ENCODE peak calls at places on chromosomes 2 and 18, in eight cellular contexts. J, Q, R, E, D, Z, C and K are unnamed samples.

GRCh38 chr2:196266855-196267254 is 95.5 kb upstream of the STK17B start:
- DNase-seq in Q (no peak), R (no peak), Z (no peak), J (no peak), E (no peak), D (no peak), C (no peak), K (no peak)

GRCh38 chr18:10705786-10706185 is 180.0 kb downstream of the NAPG start:
- DNase-seq in J (no peak), D (no peak), Q (no peak), C (no peak), E (no peak), R (no peak), Z (no peak), K (no peak)

GRCh38 chr2:14634885-14635871 is 2.7 kb downstream of the LRATD1 start:
- DNase-seq in R (peak), C (no peak), J (peak), E (peak), Z (peak), Q (peak), D (peak), K (peak)

GRCh38 chr2:79855264-79856006 is 342.6 kb downstream of the CTNNA2 start:
- DNase-seq in Q (no peak), C (no peak), J (no peak), Z (no peak), D (no peak), E (peak), R (peak), K (peak)

GRCh38 chr2:137769406-137769805 is 194.9 kb upstream of the HNMT start:
- DNase-seq in E (no peak), Q (no peak), Z (no peak), D (no peak), J (no peak), C (no peak), R (no peak), K (no peak)

GRCh38 chr2:168801961-168802824 is at the start of gene NOSTRIN:
- DNase-seq in R (peak), Q (peak), D (no peak), J (no peak), E (peak), C (no peak), Z (peak), K (no peak)

GRCh38 chr2:189253841-189254240 is 74.3 kb upstream of the COL5A2 start:
- DNase-seq in C (no peak), R (no peak), E (no peak), Q (no peak), J (no peak), D (no peak), Z (no peak), K (no peak)

GRCh38 chr18:73366713-73367112 is 498.9 kb upstream of the NETO1 start:
- DNase-seq in J (no peak), Q (no peak), D (no peak), C (no peak), E (no peak), Z (no peak), R (no peak), K (no peak)

GRCh38 chr2:2517399-2517798 is 186.3 kb upstream of the MYT1L start:
- DNase-seq in E (no peak), D (no peak), R (no peak), J (no peak), Q (no peak), C (no peak), Z (no peak), K (no peak)

GRCh38 chr2:96529376-96530143 is 7.0 kb upstream of the ARID5A start:
- DNase-seq in J (no peak), Z (no peak), Q (no peak), C (no peak), D (no peak), R (no peak), E (no peak), K (no peak)

GRCh38 chr2:62313433-62314227 is 117.7 kb downstream of the B3GNT2 start:
- DNase-seq in D (no peak), Z (no peak), Q (no peak), R (no peak), E (no peak), J (no peak), C (peak), K (no peak)

GRCh38 chr2:152506843-152507242 is 171.9 kb downstream of the FMNL2 start:
- DNase-seq in E (no peak), C (no peak), Q (peak), J (no peak), D (no peak), R (peak), Z (no peak), K (no peak)

GRCh38 chr2:152505495-152505906 is 170.5 kb downstream of the FMNL2 start:
- DNase-seq in J (peak), Q (peak), D (no peak), C (no peak), E (peak), Z (peak), R (peak), K (no peak)

GRCh38 chr2:152508446-152508845 is 173.5 kb downstream of the FMNL2 start:
- DNase-seq in J (no peak), E (no peak), R (peak), D (no peak), C (no peak), Z (no peak), Q (peak), K (no peak)

GRCh38 chr2:152509772-152510491 is 175.0 kb downstream of the FMNL2 start:
- DNase-seq in J (no peak), Q (no peak), D (no peak), E (no peak), C (no peak), R (no peak), Z (no peak), K (no peak)

DNA sequence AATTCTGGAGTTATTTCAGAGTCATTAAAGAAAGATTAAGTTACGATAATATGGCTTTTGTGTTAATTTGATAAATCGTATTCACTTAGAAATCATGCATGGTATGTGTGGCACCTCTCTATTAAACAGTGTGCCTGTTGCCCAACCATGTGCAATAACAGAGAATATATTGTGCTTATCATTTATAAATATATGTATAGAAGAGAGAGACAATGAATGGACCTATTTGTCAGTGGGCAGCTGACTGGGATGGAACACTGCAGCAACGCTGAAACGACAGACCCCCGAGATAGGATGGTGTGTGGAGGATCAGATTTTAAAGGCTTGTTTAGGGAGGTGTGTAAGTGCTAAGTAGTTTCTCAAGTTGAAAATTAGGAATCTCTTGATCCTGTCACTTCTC is 173.0 kb downstream of the FMNL2 start:
- DNase-seq in D (no peak), J (no peak), E (no peak), Z (no peak), R (no peak), C (no peak), Q (no peak), K (no peak)
- TF ChIP-seq CTCF in D (no peak), J (no peak), E (no peak), Z (no peak), R (no peak), C (no peak), Q (no peak), K (no peak)

DNA sequence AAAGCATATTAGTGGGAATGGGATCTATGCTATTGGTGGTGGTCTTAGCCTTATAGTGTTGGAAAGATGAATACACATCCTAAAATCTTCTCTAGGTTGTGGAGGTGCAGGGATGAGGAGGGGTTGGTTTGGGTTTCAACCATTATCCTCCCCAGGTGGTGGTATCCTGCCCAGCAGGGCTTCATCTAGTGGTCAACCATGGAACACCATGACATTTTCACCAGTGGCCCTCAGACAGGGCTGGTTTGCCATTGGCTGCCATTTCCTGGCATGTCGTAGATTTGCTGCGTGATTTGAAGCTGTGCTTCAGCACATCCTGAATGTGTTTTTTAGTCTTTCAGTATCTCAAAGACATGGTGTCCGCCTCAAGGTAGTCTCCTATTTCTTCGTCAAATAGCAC is 391.2 kb upstream of the HNRNPA3 start:
- DNase-seq in C (no peak), Z (no peak), Q (no peak), R (no peak), E (no peak), J (no peak), D (no peak), K (no peak)
- TF ChIP-seq CTCF in C (no peak), Z (no peak), Q (no peak), R (peak), E (no peak), J (no peak), D (no peak), K (no peak)

GRCh38 chr2:126749537-126749936 is 93.6 kb downstream of the GYPC start:
- DNase-seq in Z (peak), R (peak), Q (peak), C (no peak), J (no peak), E (no peak), D (no peak), K (no peak)
- TF ChIP-seq CTCF in Z (peak), R (no peak), Q (no peak), C (no peak), J (peak), E (no peak), D (no peak), K (no peak)

DNA sequence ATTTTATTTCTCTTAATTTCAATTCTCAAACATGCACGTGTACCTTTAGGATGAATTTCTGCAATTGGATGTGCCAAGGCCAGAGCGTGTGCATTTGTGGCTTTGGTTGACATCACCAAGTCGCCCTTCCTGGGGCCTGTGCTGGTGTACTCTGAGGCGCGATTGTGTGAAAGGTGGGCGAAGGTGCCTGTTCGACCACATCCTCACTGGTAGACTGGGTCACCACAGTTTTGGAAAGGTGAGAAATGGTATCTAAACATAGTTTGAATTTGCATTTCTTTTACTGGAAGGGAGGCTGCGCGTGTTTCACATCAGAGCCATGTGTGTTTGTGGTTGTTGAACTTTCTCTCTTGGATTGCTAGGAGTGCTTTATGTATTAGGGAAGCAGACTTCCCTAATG is 89.8 kb downstream of the LDLRAD4 start:
- DNase-seq in C (peak), R (no peak), J (no peak), Z (no peak), D (no peak), E (no peak), Q (no peak), K (no peak)
- TF ChIP-seq CTCF in C (no peak), R (no peak), J (no peak), Z (no peak), D (no peak), E (no peak), Q (no peak), K (no peak)

DNA sequence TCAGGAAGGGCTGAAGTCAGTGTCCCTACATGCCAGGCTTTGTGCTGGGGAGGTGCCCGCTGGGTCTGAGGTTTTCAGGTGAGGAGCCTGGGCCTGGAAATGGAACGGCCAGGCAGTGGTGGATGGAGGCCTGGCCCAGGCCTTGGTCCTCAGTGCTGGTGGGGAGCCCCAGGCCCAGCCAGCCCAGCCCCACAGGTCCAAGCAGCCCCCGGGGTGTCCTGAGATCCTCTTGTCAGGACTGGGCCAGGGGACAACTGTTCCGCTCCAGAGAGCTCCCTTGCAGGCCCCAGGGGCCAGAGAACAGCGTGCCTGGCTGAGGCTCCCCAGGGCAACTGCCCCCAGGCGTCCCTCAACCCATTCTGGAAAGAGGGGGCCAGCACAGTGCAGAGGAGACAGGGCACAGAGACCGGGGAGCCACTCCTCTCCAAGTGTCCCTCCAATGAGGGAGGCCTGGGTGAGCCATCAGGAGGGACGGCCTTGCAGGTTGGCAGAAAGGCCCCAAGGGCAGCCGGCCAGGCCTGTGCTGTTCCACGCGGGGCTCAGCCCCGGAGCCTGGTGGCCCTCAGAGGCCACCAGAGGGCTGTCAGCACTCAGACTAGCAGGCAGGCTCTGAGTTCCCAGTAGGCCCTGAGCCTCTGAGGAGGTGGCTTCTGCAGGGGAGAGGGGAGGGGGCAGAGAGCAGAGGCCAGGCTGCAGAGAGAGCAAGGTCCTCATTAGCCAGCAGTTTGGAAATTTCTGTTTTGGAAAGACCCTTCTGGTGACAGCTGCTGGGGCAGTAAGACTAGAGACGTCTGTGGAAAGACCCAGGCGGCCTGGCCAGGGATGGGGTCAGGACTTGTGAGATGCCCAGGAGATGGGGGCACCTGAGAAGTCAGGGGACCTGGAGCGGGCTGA is 29.4 kb upstream of the SNED1 start:
- DNase-seq in D (no peak), J (peak), Z (no peak), Q (no peak), E (no peak), R (no peak), C (no peak), K (no peak)
- TF ChIP-seq CTCF in D (no peak), J (no peak), Z (no peak), Q (no peak), E (no peak), R (no peak), C (no peak), K (no peak)

GRCh38 chr2:106140091-106140490 is 54.0 kb downstream of the UXS1 start:
- DNase-seq in Z (no peak), Q (no peak), C (no peak), E (no peak), D (no peak), R (no peak), J (no peak), K (no peak)

GRCh38 chr2:106138904-106139574 is 55.1 kb downstream of the UXS1 start:
- DNase-seq in C (no peak), J (no peak), D (no peak), Q (no peak), R (no peak), E (no peak), Z (no peak), K (no peak)

GRCh38 chr2:106139575-106139935 is 54.5 kb downstream of the UXS1 start:
- DNase-seq in Z (no peak), C (no peak), J (no peak), R (no peak), D (no peak), E (peak), Q (no peak), K (no peak)

GRCh38 chr2:106140913-106141312 is 53.2 kb downstream of the UXS1 start:
- DNase-seq in D (no peak), Q (no peak), E (no peak), Z (no peak), C (no peak), J (no peak), R (no peak), K (no peak)

GRCh38 chr2:106137944-106138903 is 55.9 kb downstream of the UXS1 start:
- DNase-seq in E (no peak), R (no peak), D (no peak), Q (no peak), J (no peak), Z (no peak), C (peak), K (no peak)
- TF ChIP-seq CTCF in E (no peak), R (no peak), D (no peak), Q (no peak), J (no peak), Z (no peak), C (no peak), K (no peak)

GRCh38 chr2:85239102-85239501 is 88.7 kb downstream of the TGOLN2 start:
- DNase-seq in D (no peak), J (no peak), Q (no peak), C (no peak), Z (no peak), E (no peak), R (no peak), K (no peak)
- TF ChIP-seq CTCF in D (no peak), J (no peak), Q (no peak), C (no peak), Z (no peak), E (no peak), R (no peak), K (no peak)

GRCh38 chr2:173282795-173283545 is 71.7 kb upstream of the CDCA7 start:
- DNase-seq in Q (no peak), J (no peak), R (no peak), Z (no peak), C (no peak), E (no peak), D (no peak), K (no peak)
- TF ChIP-seq CTCF in Q (no peak), J (no peak), R (no peak), Z (no peak), C (no peak), E (no peak), D (no peak), K (no peak)

DNA sequence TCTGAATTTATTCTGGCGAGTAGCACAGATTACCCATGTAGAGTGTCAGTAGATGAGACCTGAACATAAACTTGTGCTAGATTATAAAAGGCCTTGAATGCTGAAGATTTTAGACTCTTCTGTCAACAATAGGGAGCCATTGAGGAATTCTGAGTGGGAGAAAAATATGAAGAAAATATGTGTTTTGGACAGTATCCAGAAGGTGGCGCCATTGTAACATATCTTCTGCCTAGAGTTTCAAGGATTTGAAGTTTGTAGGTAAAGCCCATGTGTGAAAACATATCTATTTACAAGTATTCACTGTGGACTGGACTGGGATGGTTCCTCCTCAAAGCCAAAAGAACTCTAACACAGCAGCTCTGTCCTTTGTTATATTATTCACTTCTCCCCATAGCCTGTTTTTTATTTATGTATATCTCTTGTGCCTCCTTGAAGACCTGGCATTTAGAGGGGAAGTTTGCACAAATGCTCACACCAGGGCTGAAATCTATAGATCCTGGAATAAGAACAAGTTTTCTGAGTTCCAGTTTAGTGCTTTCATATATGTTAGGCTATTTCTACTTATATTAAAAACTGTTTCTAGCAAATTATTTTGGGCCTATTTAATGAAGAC is 124.9 kb downstream of the RDH14 start:
- DNase-seq in D (no peak), J (no peak), C (no peak), R (peak), Z (no peak), Q (peak), E (peak), K (no peak)
- TF ChIP-seq CTCF in D (no peak), J (peak), C (peak), R (peak), Z (peak), Q (peak), E (no peak), K (peak)